ENCODE peak calls at places on chromosomes 13 and 19, in four cellular contexts. C is Kasumi-1, S is GM04504, I is left colon. R is an unnamed sample.

GRCh38 chr19:46466536-46467199 is 4.7 kb downstream of the PNMA8A start:
- DNase-seq in C (no peak), S (peak), I (no peak), R (no peak)

GRCh38 chr19:11384778-11385129 is 640 bp upstream of the EPOR start:
- DNase-seq in C (no peak), S (no peak), I (no peak), R (no peak)

GRCh38 chr19:14418743-14419037 is 451 bp downstream of the DDX39A start:
- DNase-seq in C (no peak), S (no peak), I (no peak), R (no peak)

GRCh38 chr13:37715606-37716015 is 117.0 kb upstream of the POSTN start:
- DNase-seq in C (no peak), S (no peak), I (no peak), R (no peak)

GRCh38 chr19:33431986-33432385 is 58.5 kb downstream of the CEBPG start:
- DNase-seq in C (no peak), S (no peak), I (no peak), R (no peak)

GRCh38 chr13:33341861-33342452 is 56.4 kb upstream of the STARD13 start:
- DNase-seq in C (no peak), S (no peak), I (no peak), R (no peak)

GRCh38 chr13:30998548-30999140 is 66.2 kb downstream of the TEX26 start:
- DNase-seq in C (no peak), S (no peak), I (no peak), R (no peak)

GRCh38 chr19:12969292-12969988 is at the start of gene DAND5:
- DNase-seq in C (no peak), S (no peak), I (peak), R (no peak)

GRCh38 chr13:99392806-99393135 is 85.6 kb upstream of the GPR183 start:
- DNase-seq in C (no peak), S (no peak), I (no peak), R (no peak)

GRCh38 chr13:44117351-44117750 is 237.6 kb downstream of the LACC1 start:
- DNase-seq in C (peak), S (no peak), I (no peak), R (no peak)

GRCh38 chr19:6056801-6057650 is 53.3 kb downstream of the RFX2 start:
- DNase-seq in C (peak), S (peak), I (peak), R (peak)

GRCh38 chr19:16420781-16421386 is 50.9 kb downstream of the EPS15L1 start:
- DNase-seq in C (no peak), S (no peak), I (no peak), R (no peak)

GRCh38 chr13:113063091-113063491 is 42.5 kb upstream of the F7 start:
- DNase-seq in C (no peak), S (no peak), I (no peak), R (no peak)

GRCh38 chr19:40798997-40799557 is at the start of gene EGLN2:
- DNase-seq in C (no peak), S (no peak), I (no peak), R (no peak)

GRCh38 chr19:2507109-2507508 is 31.2 kb downstream of the GADD45B start:
- DNase-seq in C (no peak), S (no peak), I (peak), R (peak)

GRCh38 chr13:34294483-34295129 is 476.7 kb downstream of the RFC3 start:
- DNase-seq in C (no peak), S (no peak), I (no peak), R (no peak)

GRCh38 chr19:32168111-32168510 is 177.3 kb upstream of the ZNF507 start:
- DNase-seq in C (no peak), S (no peak), I (no peak), R (no peak)

R was measured in colonic mucosa.